ENCODE peak calls at places on chromosomes 4 and X, in ten cellular contexts. Y, V, I, O, N, G, A, P, S and T are unnamed samples.

GRCh38 chr4:139472761-139473335 is 18.9 kb downstream of the RAB33B start:
- DNase-seq in Y (no peak), V (no peak), I (no peak), O (no peak), N (no peak), G (no peak), A (no peak), P (no peak), S (no peak), T (no peak)

GRCh38 chr4:124427095-124427767 is 285.3 kb downstream of the ANKRD50 start:
- DNase-seq in Y (no peak), V (peak; percentile 21), I (no peak), O (no peak), N (no peak), G (no peak), A (no peak), P (no peak), S (no peak), T (no peak)

GRCh38 chr4:40916880-40917279 is 167.1 kb downstream of the NSUN7 start:
- DNase-seq in Y (no peak), V (no peak), I (peak; percentile 32), O (peak; percentile 45), N (no peak), G (no peak), A (no peak), P (peak; percentile 37), S (peak; percentile 79), T (no peak)

GRCh38 chr4:85929926-85930325 is 429.9 kb downstream of the MAPK10 start:
- DNase-seq in Y (no peak), V (no peak), I (no peak), O (no peak), N (no peak), G (no peak), A (no peak), P (no peak), S (no peak), T (no peak)

GRCh38 chrX:102808336-102808735 is 87.8 kb downstream of the GPRASP3 start:
- DNase-seq in Y (peak; percentile 43), V (no peak), I (no peak), O (no peak), N (no peak), G (no peak), A (no peak), P (peak; percentile 58), S (no peak), T (no peak)

GRCh38 chrX:114650351-114650750 is 66.5 kb downstream of the HTR2C start:
- DNase-seq in Y (no peak), V (no peak), I (no peak), O (no peak), N (no peak), G (no peak), A (no peak), P (no peak), S (no peak), T (no peak)

GRCh38 chr4:18894928-18895327 is 873.4 kb upstream of the LCORL start:
- DNase-seq in Y (no peak), V (no peak), I (no peak), O (no peak), N (no peak), G (no peak), A (no peak), P (no peak), S (no peak), T (no peak)

GRCh38 chr4:6937748-6938147 is 28.1 kb downstream of the TBC1D14 start:
- DNase-seq in Y (no peak), V (no peak), I (no peak), O (no peak), N (no peak), G (no peak), A (no peak), P (no peak), S (no peak), T (no peak)

GRCh38 chrX:124518888-124519287 is 172.5 kb downstream of the SH2D1A start:
- DNase-seq in Y (no peak), V (no peak), I (no peak), O (no peak), N (no peak), G (no peak), A (no peak), P (no peak), S (no peak), T (no peak)

GRCh38 chr4:95779447-95779846 is 60.4 kb upstream of the PDHA2 start:
- DNase-seq in Y (no peak), V (no peak), I (no peak), O (no peak), N (no peak), G (no peak), A (no peak), P (no peak), S (no peak), T (no peak)

GRCh38 chr4:23333556-23333945 is 556.3 kb downstream of the PPARGC1A start:
- DNase-seq in Y (no peak), V (no peak), I (no peak), O (no peak), N (peak; percentile 2), G (no peak), A (no peak), P (peak; percentile 43), S (no peak), T (no peak)

GRCh38 chr4:20723019-20723418 is 22.8 kb downstream of the PACRGL start:
- DNase-seq in Y (no peak), V (no peak), I (no peak), O (no peak), N (no peak), G (no peak), A (no peak), P (peak; percentile 31), S (no peak), T (no peak)

GRCh38 chrX:153901753-153902140 is 2.7 kb upstream of the AVPR2 start:
- DNase-seq in Y (no peak), V (no peak), I (no peak), O (no peak), N (no peak), G (peak; percentile 27), A (no peak), P (no peak), S (no peak), T (no peak)

GRCh38 chrX:47180346-47180745 is 13.3 kb upstream of the UBA1 start:
- DNase-seq in Y (no peak), V (no peak), I (no peak), O (no peak), N (no peak), G (no peak), A (no peak), P (no peak), S (no peak), T (no peak)